ENCODE peak calls at places on chromosomes 3 and 15, in six cellular contexts. G is heart left ventricle, Q is transverse colon, H is stomach, B is Peyer's patch, J is HepG2. V is an unnamed sample.

GRCh38 chr3:43964640-43965039 is 273.9 kb downstream of the ABHD5 start:
- DNase-seq in G (no peak), Q (no peak), H (no peak), B (no peak), J (no peak), V (no peak)

GRCh38 chr15:77474310-77474986 is 53.8 kb downstream of the HMG20A start:
- DNase-seq in G (no peak), Q (no peak), H (no peak), B (no peak), J (no peak), V (no peak)

GRCh38 chr3:35778201-35778600 is 138.9 kb downstream of the ARPP21 start:
- DNase-seq in G (no peak), Q (no peak), H (no peak), B (no peak), J (no peak), V (no peak)

GRCh38 chr3:89521328-89521727 is 413.9 kb downstream of the EPHA3 start:
- DNase-seq in G (no peak), Q (no peak), H (no peak), B (no peak), J (no peak), V (no peak)

GRCh38 chr3:14505803-14506500 is 34.2 kb downstream of the GRIP2 start:
- DNase-seq in G (peak), Q (no peak), H (no peak), B (no peak), J (no peak), V (peak)

GRCh38 chr15:85636351-85636750 is 158.4 kb downstream of the KLHL25 start:
- DNase-seq in G (no peak), Q (no peak), H (no peak), B (no peak), J (no peak), V (no peak)

GRCh38 chr15:91508633-91509032 is 344.9 kb upstream of the SLCO3A1 start:
- DNase-seq in G (no peak), Q (no peak), H (no peak), B (no peak), J (no peak), V (no peak)

GRCh38 chr3:147412917-147413711 is 3.9 kb downstream of the ZIC1 start:
- DNase-seq in G (no peak), Q (no peak), H (no peak), B (no peak), J (no peak), V (peak)

GRCh38 chr3:58020740-58021071 is 12.5 kb downstream of the FLNB start:
- DNase-seq in G (no peak), Q (no peak), H (no peak), B (no peak), J (no peak), V (no peak)

GRCh38 chr3:69872783-69873378 is 126.7 kb upstream of the SAMMSON start:
- DNase-seq in G (peak), Q (no peak), H (no peak), B (no peak), J (no peak), V (no peak)

GRCh38 chr15:79169531-79170123 is 79.0 kb upstream of the RASGRF1 start:
- DNase-seq in G (no peak), Q (no peak), H (no peak), B (no peak), J (no peak), V (no peak)

GRCh38 chr3:183210341-183210740 is 42.7 kb upstream of the B3GNT5 start:
- DNase-seq in G (no peak), Q (no peak), H (no peak), B (no peak), J (no peak), V (no peak)

GRCh38 chr3:29977360-29977759 is 629.0 kb upstream of the TGFBR2 start:
- DNase-seq in G (no peak), Q (no peak), H (no peak), B (no peak), J (no peak), V (no peak)

GRCh38 chr15:38050529-38050928 is 116.1 kb downstream of the TMCO5A start:
- DNase-seq in G (no peak), Q (no peak), H (no peak), B (no peak), J (no peak), V (no peak)

GRCh38 chr15:60442763-60443162 is 36.2 kb downstream of the ICE2 start:
- DNase-seq in G (no peak), Q (no peak), H (no peak), B (no peak), J (no peak), V (no peak)

GRCh38 chr15:83708328-83708727 is 54.4 kb downstream of the ADAMTSL3 start:
- DNase-seq in G (no peak), Q (no peak), H (no peak), B (no peak), J (no peak), V (no peak)

GRCh38 chr3:10407361-10407760 is 86.4 kb upstream of the SEC13 start:
- DNase-seq in G (no peak), Q (no peak), H (no peak), B (no peak), J (no peak), V (no peak)

GRCh38 chr3:134008630-134009156 is 21.0 kb downstream of the SLCO2A1 start:
- DNase-seq in G (no peak), Q (no peak), H (no peak), B (no peak), J (no peak), V (no peak)

GRCh38 chr3:71726106-71726505 is 904 bp upstream of the EIF4E3 start:
- DNase-seq in G (no peak), Q (peak), H (no peak), B (peak), J (no peak), V (no peak)

GRCh38 chr15:78070049-78070698 is 7.3 kb downstream of the TBC1D2B start:
- DNase-seq in G (peak), Q (peak), H (no peak), B (peak), J (no peak), V (no peak)

GRCh38 chr3:141401584-141402475 is 33.5 kb downstream of the ZBTB38 start:
- DNase-seq in G (peak), Q (peak), H (peak), B (peak), J (no peak), V (no peak)

GRCh38 chr15:67089218-67090193 is 24.1 kb downstream of the SMAD3 start:
- DNase-seq in G (no peak), Q (no peak), H (no peak), B (no peak), J (no peak), V (no peak)

GRCh38 chr3:161863775-161864174 is 367.2 kb downstream of the OTOL1 start:
- DNase-seq in G (no peak), Q (no peak), H (no peak), B (no peak), J (no peak), V (no peak)

GRCh38 chr3:195558602-195559001 is 15.5 kb upstream of the PPP1R2 start:
- DNase-seq in G (no peak), Q (peak), H (no peak), B (no peak), J (peak), V (no peak)

GRCh38 chr15:59199775-59200465 is 6.7 kb upstream of the LDHAL6B start:
- DNase-seq in G (no peak), Q (no peak), H (no peak), B (no peak), J (no peak), V (peak)

GRCh38 chr3:17935217-17935616 is 192.8 kb upstream of the TBC1D5 start:
- DNase-seq in G (no peak), Q (no peak), H (no peak), B (no peak), J (no peak), V (no peak)

GRCh38 chr15:37028609-37029287 is 71.6 kb downstream of the MEIS2 start:
- DNase-seq in G (no peak), Q (no peak), H (no peak), B (no peak), J (no peak), V (no peak)

GRCh38 chr3:143122608-143123352 is 3.2 kb downstream of the CHST2 start:
- DNase-seq in G (no peak), Q (no peak), H (no peak), B (peak), J (no peak), V (no peak)

GRCh38 chr3:127445581-127446368 is 144.8 kb downstream of the TPRA1 start:
- DNase-seq in G (peak), Q (no peak), H (peak), B (no peak), J (no peak), V (no peak)

GRCh38 chr15:83030021-83030420 is 18.6 kb upstream of the C15orf40 start:
- DNase-seq in G (no peak), Q (no peak), H (no peak), B (no peak), J (no peak), V (no peak)

GRCh38 chr3:13344663-13345062 is 75.5 kb downstream of the NUP210 start:
- DNase-seq in G (no peak), Q (no peak), H (no peak), B (no peak), J (no peak), V (no peak)

GRCh38 chr3:101867521-101867920 is 18.2 kb downstream of the NFKBIZ start:
- DNase-seq in G (no peak), Q (no peak), H (no peak), B (no peak), J (no peak), V (no peak)

GRCh38 chr3:139204756-139205155 is 139.1 kb upstream of the MRPS22 start:
- DNase-seq in G (no peak), Q (no peak), H (no peak), B (no peak), J (no peak), V (no peak)

GRCh38 chr3:57805263-57805662 is 49.2 kb downstream of the SLMAP start:
- DNase-seq in G (no peak), Q (no peak), H (no peak), B (no peak), J (no peak), V (no peak)

GRCh38 chr3:157201648-157202278 is 41.8 kb upstream of the CCNL1 start:
- DNase-seq in G (no peak), Q (no peak), H (no peak), B (no peak), J (peak), V (no peak)

GRCh38 chr3:171788546-171789351 is 21.5 kb downstream of the PLD1 start:
- DNase-seq in G (no peak), Q (no peak), H (no peak), B (no peak), J (peak), V (no peak)

GRCh38 chr3:141471160-141471559 is 15.7 kb upstream of the RASA2 start:
- DNase-seq in G (no peak), Q (no peak), H (no peak), B (no peak), J (peak), V (no peak)

GRCh38 chr15:81000144-81000625 is 538 bp upstream of the TLNRD1 start:
- DNase-seq in G (no peak), Q (no peak), H (no peak), B (no peak), J (peak), V (no peak)

GRCh38 chr15:81001180-81002003 is 669 bp downstream of the TLNRD1 start:
- DNase-seq in G (peak), Q (peak), H (peak), B (peak), J (no peak), V (peak)

GRCh38 chr15:80999623-81000036 is 1.1 kb upstream of the TLNRD1 start:
- DNase-seq in G (peak), Q (peak), H (peak), B (peak), J (no peak), V (no peak)

GRCh38 chr15:81002004-81002253 is 1.2 kb downstream of the TLNRD1 start:
- DNase-seq in G (no peak), Q (no peak), H (no peak), B (no peak), J (no peak), V (no peak)

GRCh38 chr15:81000626-81001179 is at the start of gene TLNRD1:
- DNase-seq in G (peak), Q (peak), H (peak), B (peak), J (peak), V (peak)
- TF ChIP-seq POLR2A in G (peak), Q (peak), H (peak), B (peak), J (peak), V (no peak)

DNA sequence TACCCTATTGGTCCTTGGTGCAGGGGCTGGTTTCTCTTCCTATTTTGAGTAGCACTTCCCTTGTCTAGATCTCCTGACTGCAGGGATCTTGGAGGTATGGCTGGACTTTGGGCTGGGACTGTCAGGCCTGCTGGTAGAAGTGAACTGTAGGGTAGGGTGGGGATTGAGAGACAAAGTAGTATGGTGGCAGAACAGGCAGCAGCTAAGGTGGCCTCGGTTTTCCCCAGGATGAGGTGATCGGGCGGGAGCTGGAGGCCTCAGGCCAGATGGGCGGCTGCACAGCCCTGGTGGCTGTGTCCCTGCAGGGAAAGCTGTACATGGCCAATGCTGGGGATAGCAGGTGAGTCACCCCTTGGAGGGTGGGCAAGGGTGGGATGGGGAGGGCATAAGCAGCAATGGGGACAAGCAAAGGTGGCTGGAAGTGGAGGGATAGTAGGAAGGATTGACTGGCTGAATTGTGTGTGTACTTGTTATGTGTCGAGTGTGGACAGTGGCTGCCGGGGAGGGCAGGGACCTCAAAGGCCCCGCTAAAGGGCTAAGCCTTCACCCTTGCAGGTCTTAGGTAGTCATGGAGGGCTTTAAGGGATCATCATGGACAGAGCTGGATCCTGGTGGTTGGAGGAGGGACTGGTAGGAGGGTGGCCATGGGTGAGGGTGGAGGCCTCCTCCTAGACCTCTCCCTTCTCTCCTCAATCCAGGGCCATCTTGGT is 2.1 kb downstream of the PPM1M start:
- DNase-seq in G (no peak), Q (no peak), H (no peak), B (no peak), J (no peak), V (no peak)
- TF ChIP-seq POLR2A in G (no peak), Q (no peak), H (no peak), B (no peak), J (no peak), V (no peak)

GRCh38 chr3:11719406-11720219 is 75.9 kb upstream of the VGLL4 start:
- DNase-seq in G (peak), Q (peak), H (peak), B (peak), J (peak), V (peak)
- TF ChIP-seq POLR2A in G (no peak), Q (peak), H (no peak), B (peak), J (no peak), V (no peak)

GRCh38 chr3:11642455-11643162 is 1.1 kb downstream of the VGLL4 start:
- DNase-seq in G (peak), Q (peak), H (peak), B (peak), J (peak), V (peak)
- TF ChIP-seq POLR2A in G (peak), Q (peak), H (no peak), B (no peak), J (peak), V (peak)

GRCh38 chr15:100281096-100281917 is 60.5 kb downstream of the ADAMTS17 start:
- DNase-seq in G (no peak), Q (no peak), H (no peak), B (no peak), J (no peak), V (peak)
- TF ChIP-seq POLR2A in G (no peak), Q (no peak), H (no peak), B (no peak), J (no peak), V (no peak)

GRCh38 chr3:15861163-15861562 is 63.4 kb upstream of the ANKRD28 start:
- DNase-seq in G (no peak), Q (no peak), H (no peak), B (no peak), J (no peak), V (no peak)

GRCh38 chr3:15860014-15860934 is 62.5 kb upstream of the ANKRD28 start:
- DNase-seq in G (no peak), Q (peak), H (peak), B (peak), J (peak), V (peak)

GRCh38 chr3:15858547-15859506 is 61.0 kb upstream of the ANKRD28 start:
- DNase-seq in G (peak), Q (peak), H (peak), B (peak), J (peak), V (peak)

DNA sequence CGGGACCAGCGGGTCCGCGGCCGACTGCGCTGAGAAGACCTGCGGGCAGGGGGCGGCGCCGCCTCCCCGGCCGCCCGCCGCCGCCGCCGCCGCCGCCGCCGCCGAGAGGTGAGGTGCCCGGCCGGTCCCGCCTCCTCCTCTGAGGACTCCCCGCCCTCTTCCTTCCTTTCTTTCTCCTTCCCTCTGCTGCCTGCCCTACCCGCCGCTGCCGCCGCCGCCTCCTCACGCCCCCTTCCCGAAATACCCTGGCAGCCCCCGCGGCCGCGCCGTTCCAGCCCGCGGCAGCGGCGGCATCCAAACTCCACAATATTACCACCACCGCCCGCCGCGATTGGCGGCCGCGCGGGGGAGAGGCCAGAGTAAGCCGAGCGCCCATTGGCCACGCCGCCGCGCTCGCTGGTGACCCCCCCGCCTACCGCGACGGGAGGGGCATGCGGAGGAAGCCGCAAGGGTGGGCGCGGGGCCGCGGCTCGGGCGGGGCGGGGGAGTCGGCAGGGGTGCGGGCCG is 61.8 kb upstream of the ANKRD28 start:
- DNase-seq in G (peak), Q (peak), H (peak), B (peak), J (peak), V (peak)
- TF ChIP-seq POLR2A in G (peak), Q (peak), H (no peak), B (peak), J (peak), V (no peak)

V was measured in lower leg skin.